ENCODE peak calls at places on chromosomes 6 and 20, in ten cellular contexts. N is cardiac fibroblast; J is spleen; Q is natural killer cell treated with Interleukin-12 subunit alpha and Interleukin-12 subunit beta and Interleukin-15 and Interleukin-18, amount 100 ng/mL, for 72 hours; T is lung; S is HT1080; D is colonic mucosa; R is pancreas; M is AML-193; A is GDM1. X is an unnamed sample.
A peak's percentile ranks its signal among the peaks of the same experiment; 100 is the strongest.

GRCh38 chr20:62501801-62502495 is 26.2 kb upstream of the GATA5 start:
- DNase-seq in Q (peak; percentile 91), N (peak; percentile 90), A (no peak), R (no peak), D (no peak), J (no peak), M (no peak), S (peak; percentile 71), T (no peak), X (no peak)

GRCh38 chr6:131721161-131721560 is 10.3 kb upstream of the CTAGE9 start:
- DNase-seq in S (no peak), A (no peak), T (no peak), Q (no peak), D (no peak), N (no peak), M (no peak), J (no peak), R (no peak), X (no peak)

GRCh38 chr6:28719275-28719940 is 193.7 kb downstream of the GPX5 start:
- DNase-seq in D (no peak), T (no peak), Q (no peak), M (no peak), A (peak; percentile 8), J (no peak), S (peak; percentile 78), N (peak; percentile 82), R (no peak), X (no peak)

GRCh38 chr6:72271531-72271930 is 350.3 kb upstream of the KCNQ5 start:
- DNase-seq in M (no peak), T (no peak), S (no peak), N (no peak), J (no peak), R (no peak), A (no peak), Q (no peak), D (no peak), X (no peak)

GRCh38 chr6:8277769-8278168 is 157.6 kb downstream of the SLC35B3 start:
- DNase-seq in T (no peak), R (peak; percentile 11), M (no peak), N (no peak), D (no peak), A (no peak), J (no peak), S (no peak), Q (no peak), X (no peak)

GRCh38 chr6:119470893-119471542 is 121.5 kb upstream of the MAN1A1 start:
- DNase-seq in A (no peak), S (no peak), R (no peak), J (no peak), Q (no peak), M (no peak), T (no peak), N (no peak), D (no peak), X (no peak)

GRCh38 chr6:87308970-87309369 is 13.4 kb upstream of the SMIM8 start:
- DNase-seq in N (peak; percentile 5), J (no peak), R (no peak), T (no peak), Q (no peak), M (no peak), S (peak; percentile 37), A (no peak), D (no peak), X (no peak)

GRCh38 chr20:36542516-36543186 is 1.3 kb downstream of the MYL9 start:
- DNase-seq in N (no peak), R (no peak), D (no peak), S (no peak), Q (no peak), T (no peak), J (peak; percentile 54), M (no peak), A (no peak), X (no peak)

GRCh38 chr6:111002350-111002749 is 20.5 kb downstream of the RPF2 start:
- DNase-seq in A (no peak), Q (no peak), S (no peak), N (no peak), D (no peak), J (no peak), M (no peak), R (no peak), T (no peak), X (no peak)

GRCh38 chr20:48603819-48604405 is 223.9 kb downstream of the PREX1 start:
- DNase-seq in R (no peak), S (no peak), M (no peak), Q (no peak), T (no peak), A (no peak), N (no peak), D (no peak), J (peak; percentile 38), X (peak; percentile 36)

GRCh38 chr20:19022791-19023448 is 189.5 kb upstream of the SLC24A3 start:
- DNase-seq in J (no peak), M (no peak), R (no peak), A (no peak), D (no peak), S (no peak), N (no peak), T (peak; percentile 16), Q (no peak), X (peak; percentile 28)

GRCh38 chr6:16741112-16742016 is 19.9 kb downstream of the ATXN1 start:
- DNase-seq in T (no peak), S (peak; percentile 96), N (peak; percentile 96), A (no peak), Q (peak; percentile 63), R (no peak), M (no peak), D (no peak), J (no peak), X (no peak)

GRCh38 chr6:122838060-122838780 is 49.2 kb downstream of the SMPDL3A start:
- DNase-seq in N (peak; percentile 47), J (no peak), T (no peak), D (no peak), M (peak; percentile 33), Q (no peak), R (no peak), A (no peak), S (peak; percentile 58), X (no peak)

GRCh38 chr6:35969676-35970075 is 48.8 kb upstream of the SRPK1 start:
- DNase-seq in Q (no peak), D (no peak), T (no peak), R (no peak), N (peak; percentile 33), S (no peak), J (no peak), A (no peak), M (no peak), X (no peak)

GRCh38 chr6:39347906-39348585 is 25.5 kb upstream of the KCNK16 start:
- DNase-seq in A (peak; percentile 61), J (peak; percentile 88), D (peak; percentile 74), M (peak; percentile 62), Q (peak; percentile 74), T (peak; percentile 68), N (peak; percentile 70), R (peak; percentile 76), S (peak; percentile 48), X (peak; percentile 74)

GRCh38 chr6:65189344-65189743 is 517.7 kb downstream of the EYS start:
- DNase-seq in N (no peak), T (no peak), M (no peak), J (no peak), Q (no peak), D (no peak), A (no peak), S (no peak), R (no peak), X (no peak)

GRCh38 chr6:88916615-88917198 is 46.7 kb downstream of the RNGTT start:
- DNase-seq in N (no peak), T (no peak), M (no peak), Q (no peak), A (no peak), R (no peak), D (no peak), J (no peak), S (no peak), X (no peak)

GRCh38 chr6:5513393-5513792 is 252.1 kb downstream of the FARS2 start:
- DNase-seq in J (no peak), N (no peak), Q (no peak), A (no peak), M (no peak), S (no peak), D (no peak), T (no peak), R (no peak), X (no peak)

GRCh38 chr20:45946149-45946970 is 11.9 kb downstream of the PCIF1 start:
- DNase-seq in A (no peak), S (peak; percentile 73), T (peak; percentile 53), N (peak; percentile 62), M (peak; percentile 96), D (peak; percentile 49), J (peak; percentile 83), R (peak; percentile 80), Q (peak; percentile 84), X (no peak)

GRCh38 chr6:74420221-74420620 is 724.2 kb downstream of the CD109 start:
- DNase-seq in N (no peak), Q (no peak), T (no peak), J (no peak), M (no peak), S (no peak), R (no peak), D (no peak), A (no peak), X (no peak)

GRCh38 chr20:24875078-24875477 is 74.0 kb upstream of the CST7 start:
- DNase-seq in M (no peak), A (no peak), D (no peak), R (no peak), S (no peak), T (no peak), N (no peak), J (no peak), Q (no peak), X (no peak)

GRCh38 chr6:158758464-158758863 is 60.7 kb downstream of the EZR start:
- DNase-seq in T (no peak), Q (no peak), R (no peak), N (no peak), M (no peak), D (no peak), A (no peak), J (no peak), S (no peak), X (no peak)

GRCh38 chr6:17988422-17988944 is 1.0 kb upstream of the KIF13A start:
- DNase-seq in T (no peak), M (no peak), R (no peak), A (no peak), S (no peak), D (peak; percentile 31), N (no peak), Q (no peak), J (no peak), X (no peak)

GRCh38 chr6:169427856-169428255 is 174.2 kb upstream of the THBS2 start:
- DNase-seq in R (no peak), Q (no peak), M (no peak), D (no peak), S (peak; percentile 36), N (peak; percentile 70), A (no peak), T (no peak), J (no peak), X (no peak)

X was measured in ureter.